ENCODE peak calls at places on chromosomes 7 and 10, in four cellular contexts. One of them, this sample, is unnamed.

GRCh38 chr7:2800923-2801682 is 43.0 kb downstream of the GNA12 start:
- DNase-seq in fibroblast of lung: peak; percentile 89
- DNase-seq in hepatocyte: no peak
- DNase-seq in A549: no peak
- DNase-seq in this sample: no peak

GRCh38 chr7:55546826-55547225 is 25.5 kb downstream of the VOPP1 start:
- DNase-seq in fibroblast of lung: peak; percentile 82
- DNase-seq in hepatocyte: peak; percentile 31
- DNase-seq in A549: peak; percentile 84
- DNase-seq in this sample: no peak

GRCh38 chr7:101555921-101556275 is 73.2 kb downstream of the MYL10 start:
- DNase-seq in fibroblast of lung: no peak
- DNase-seq in hepatocyte: no peak
- DNase-seq in A549: no peak
- DNase-seq in this sample: no peak

GRCh38 chr10:86215712-86216111 is 150.9 kb downstream of the GRID1 start:
- DNase-seq in fibroblast of lung: no peak
- DNase-seq in hepatocyte: no peak
- DNase-seq in A549: no peak
- DNase-seq in this sample: no peak

GRCh38 chr10:113297226-113297625 is 255.6 kb upstream of the HABP2 start:
- DNase-seq in fibroblast of lung: peak; percentile 61
- DNase-seq in hepatocyte: no peak
- DNase-seq in A549: peak; percentile 44
- DNase-seq in this sample: no peak

GRCh38 chr7:139044813-139045794 is 9.3 kb upstream of the ZC3HAV1L start:
- DNase-seq in fibroblast of lung: no peak
- DNase-seq in hepatocyte: no peak
- DNase-seq in A549: no peak
- DNase-seq in this sample: no peak

GRCh38 chr7:44058759-44059218 is 6.6 kb downstream of the PGAM2 start:
- DNase-seq in fibroblast of lung: no peak
- DNase-seq in hepatocyte: no peak
- DNase-seq in A549: no peak
- DNase-seq in this sample: no peak

GRCh38 chr7:82164813-82165212 is 278.8 kb downstream of the CACNA2D1 start:
- DNase-seq in fibroblast of lung: peak; percentile 79
- DNase-seq in hepatocyte: peak; percentile 6
- DNase-seq in A549: peak; percentile 46
- DNase-seq in this sample: peak; percentile 33

GRCh38 chr7:50666124-50666496 is 100.9 kb upstream of the DDC start:
- DNase-seq in fibroblast of lung: no peak
- DNase-seq in hepatocyte: no peak
- DNase-seq in A549: no peak
- DNase-seq in this sample: no peak

DNA sequence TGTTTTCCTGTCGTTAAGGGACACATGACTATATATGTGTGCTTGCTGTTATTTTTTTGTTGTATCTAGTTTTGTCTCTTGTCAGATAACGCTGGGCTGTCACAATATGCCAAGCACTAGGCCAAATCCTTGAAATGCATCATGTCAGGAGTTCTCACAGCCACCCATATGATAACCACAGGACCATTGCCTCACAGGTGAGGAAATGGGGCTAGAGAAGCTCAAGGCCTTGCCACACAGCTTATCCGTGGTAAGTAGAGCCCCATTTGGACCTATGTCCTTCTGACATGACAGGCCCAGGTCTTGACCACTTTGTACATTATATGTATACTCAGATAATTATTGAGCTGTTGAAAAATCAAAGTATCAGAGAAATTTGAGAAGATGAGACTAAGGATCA is 42.0 kb upstream of the TARP start:
- DNase-seq in fibroblast of lung: no peak
- DNase-seq in hepatocyte: no peak
- DNase-seq in A549: no peak
- DNase-seq in this sample: no peak
- H3K4me1 ChIP-seq in fibroblast of lung: no peaks in the 10 kb centered on the region
- H3K4me1 ChIP-seq in hepatocyte: no peaks in the 10 kb centered on the region
- H3K4me1 ChIP-seq in A549: peaks cover 10% of the 10 kb centered on the region
- H3K4me1 ChIP-seq in this sample: peaks cover 13% of the 10 kb centered on the region

DNA sequence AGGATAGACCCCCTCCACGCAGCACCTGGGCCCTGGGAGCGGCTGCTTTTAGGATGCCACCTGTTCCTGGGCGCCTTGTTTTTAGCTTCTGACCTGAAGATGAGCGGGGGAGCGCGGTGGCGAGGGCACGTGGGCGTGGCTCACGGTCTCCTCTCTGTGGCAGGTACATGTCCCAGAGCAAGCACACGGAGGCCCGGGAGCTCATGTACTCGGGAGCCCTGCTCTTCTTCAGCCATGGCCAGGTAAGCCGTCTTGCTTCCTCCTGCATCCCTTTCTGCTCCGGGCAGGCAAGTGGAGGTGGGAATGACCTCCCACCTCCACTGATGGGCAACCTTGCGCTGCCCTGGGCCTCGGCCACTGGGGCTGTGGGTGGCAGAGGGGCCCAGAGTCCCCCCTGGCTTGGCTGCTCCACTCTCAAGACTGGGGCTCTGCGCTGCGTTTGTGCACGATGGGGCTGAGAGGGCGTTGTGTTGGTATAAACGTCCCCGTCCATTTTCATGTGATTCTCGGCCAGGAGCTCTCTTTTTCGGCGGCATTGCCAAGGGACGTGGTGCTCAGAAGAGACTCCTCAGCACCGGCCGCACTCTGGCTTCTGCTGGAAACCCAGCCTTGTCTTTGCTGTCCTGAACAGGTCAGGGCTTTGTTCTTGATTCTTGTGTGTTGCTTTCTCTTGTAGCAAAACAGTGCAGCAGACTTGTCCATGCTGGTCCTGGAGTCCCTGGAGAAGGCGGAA is 9.7 kb downstream of the GET4 start:
- DNase-seq in fibroblast of lung: no peak
- DNase-seq in hepatocyte: no peak
- DNase-seq in A549: no peak
- DNase-seq in this sample: no peak
- H3K4me1 ChIP-seq in fibroblast of lung: no peaks in the 10 kb centered on the region
- H3K4me1 ChIP-seq in hepatocyte: no peaks in the 10 kb centered on the region
- H3K4me1 ChIP-seq in A549: no peaks in the 10 kb centered on the region
- H3K4me1 ChIP-seq in this sample: no peaks in the 10 kb centered on the region

DNA sequence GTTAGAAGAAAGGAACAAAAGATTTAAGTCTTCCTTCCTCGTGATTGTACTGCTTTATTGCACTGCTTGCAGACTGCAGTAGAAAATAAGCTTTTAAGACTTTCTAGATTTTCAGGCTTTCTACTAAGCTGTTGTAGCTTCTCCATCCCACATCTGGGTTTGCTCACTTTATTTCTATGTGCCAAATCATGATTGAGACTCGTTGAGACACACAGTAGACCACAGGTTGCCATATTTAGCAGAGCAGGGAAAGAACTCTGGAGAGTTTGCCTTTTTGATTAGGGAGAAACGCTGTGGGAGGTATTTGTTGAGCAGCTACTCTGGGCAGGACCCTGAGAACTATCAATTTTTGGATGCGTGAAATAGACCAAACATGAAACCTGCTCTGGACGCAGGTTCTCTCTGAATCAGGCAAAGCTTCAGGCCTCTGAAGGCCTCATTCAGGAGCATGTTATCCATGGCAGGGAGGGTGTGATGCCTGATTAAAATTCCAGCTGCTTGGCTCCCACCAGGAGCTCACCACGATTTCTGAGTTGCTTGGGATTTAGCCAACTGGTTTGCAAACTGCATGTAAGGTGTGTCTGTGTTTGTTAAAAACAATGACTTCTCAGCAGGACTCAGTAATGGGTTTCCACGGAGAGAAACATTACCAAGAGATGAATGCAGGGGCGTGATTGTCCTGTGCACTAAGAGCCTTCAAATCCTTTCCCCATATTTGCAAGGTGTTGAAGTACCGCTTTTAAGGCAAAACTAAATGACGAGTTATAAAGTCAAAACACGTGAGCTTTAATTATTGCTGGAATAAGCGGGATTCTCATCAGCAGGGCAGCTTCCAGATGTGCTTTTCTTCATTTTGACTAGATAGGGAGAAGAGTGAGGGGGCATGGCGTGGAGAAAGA is 88.9 kb upstream of the BTBD16 start:
- DNase-seq in fibroblast of lung: peak; percentile 40
- DNase-seq in hepatocyte: no peak
- DNase-seq in A549: no peak
- DNase-seq in this sample: peak; percentile 43
- H3K4me1 ChIP-seq in fibroblast of lung: peaks cover 17% of the 10 kb centered on the region
- H3K4me1 ChIP-seq in hepatocyte: peaks cover 5% of the 10 kb centered on the region
- H3K4me1 ChIP-seq in A549: peaks cover 54% of the 10 kb centered on the region
- H3K4me1 ChIP-seq in this sample: peaks cover 55% of the 10 kb centered on the region

DNA sequence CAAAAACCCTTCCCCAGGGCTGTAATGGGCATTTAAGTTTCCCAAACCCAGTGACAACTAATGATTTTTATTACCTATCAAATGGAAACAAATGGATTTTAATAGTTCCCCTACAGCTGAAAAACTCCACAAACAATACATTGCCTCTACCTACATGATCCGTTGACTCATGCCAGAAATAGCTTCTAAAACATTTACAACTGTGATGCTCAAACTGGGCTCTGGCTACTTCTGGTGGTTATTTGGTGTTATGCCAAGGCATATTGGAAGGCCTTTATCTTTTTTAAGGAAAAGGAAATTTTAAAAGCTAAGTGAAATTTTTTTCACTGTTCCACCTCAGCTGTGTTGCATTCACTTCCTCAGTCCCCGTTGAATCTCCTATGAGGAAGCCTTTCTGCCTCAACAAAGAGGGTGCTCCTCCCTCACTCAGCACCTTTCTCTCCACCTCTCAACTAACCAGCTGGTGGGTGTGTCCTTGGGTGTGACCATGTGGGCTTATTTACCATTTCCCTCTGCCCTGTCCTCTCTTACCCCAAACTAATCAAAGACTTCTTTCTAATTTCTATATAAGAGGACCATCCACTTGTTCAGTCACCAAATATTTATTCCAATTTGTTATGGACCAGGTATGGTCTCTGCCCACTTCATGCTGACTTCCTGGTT is 82.9 kb downstream of the PRTFDC1 start:
- DNase-seq in fibroblast of lung: peak; percentile 79
- DNase-seq in hepatocyte: no peak
- DNase-seq in A549: no peak
- DNase-seq in this sample: no peak
- H3K4me1 ChIP-seq in fibroblast of lung: peaks cover 5% of the 10 kb centered on the region
- H3K4me1 ChIP-seq in hepatocyte: no peaks in the 10 kb centered on the region
- H3K4me1 ChIP-seq in A549: peaks cover 42% of the 10 kb centered on the region
- H3K4me1 ChIP-seq in this sample: peaks cover 8% of the 10 kb centered on the region

GRCh38 chr7:151412318-151412717 is 2.5 kb upstream of the WDR86 start:
- DNase-seq in fibroblast of lung: no peak
- DNase-seq in hepatocyte: no peak
- DNase-seq in A549: no peak
- DNase-seq in this sample: no peak
- H3K4me1 ChIP-seq in fibroblast of lung: no peaks in the 10 kb centered on the region
- H3K4me1 ChIP-seq in hepatocyte: peaks cover 10% of the 10 kb centered on the region
- H3K4me1 ChIP-seq in A549: peaks cover 29% of the 10 kb centered on the region
- H3K4me1 ChIP-seq in this sample: peaks cover 36% of the 10 kb centered on the region

DNA sequence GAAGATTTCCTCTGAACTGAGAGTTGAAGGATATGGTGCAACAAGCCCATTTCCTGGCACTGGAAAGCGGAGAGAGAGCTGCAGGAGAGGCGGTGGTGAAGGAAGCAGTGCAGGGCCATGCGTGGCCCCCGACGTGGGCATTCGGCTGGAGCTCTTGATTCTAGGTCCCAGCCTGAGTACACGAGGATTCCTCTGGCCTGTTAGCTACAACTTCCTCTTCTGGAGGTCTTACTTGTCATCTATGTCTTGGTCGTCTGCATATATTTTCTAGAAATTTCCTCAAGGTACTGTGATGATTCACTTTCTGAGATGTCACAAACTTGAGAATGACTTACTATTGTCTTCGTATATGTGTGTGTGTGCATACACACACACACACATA is 59.2 kb upstream of the JAZF1 start:
- DNase-seq in fibroblast of lung: no peak
- DNase-seq in hepatocyte: no peak
- DNase-seq in A549: no peak
- DNase-seq in this sample: no peak
- H3K4me1 ChIP-seq in fibroblast of lung: no peaks in the 10 kb centered on the region
- H3K4me1 ChIP-seq in hepatocyte: no peaks in the 10 kb centered on the region
- H3K4me1 ChIP-seq in A549: no peaks in the 10 kb centered on the region
- H3K4me1 ChIP-seq in this sample: peaks cover 37% of the 10 kb centered on the region

This sample was measured in GM23338.